ENCODE peak calls at places on chromosomes 3 and 15, in five cellular contexts. P, Y, O, M and N are unnamed samples. For H3K36me3, the result is how much of the 10 kb centered on the place peaks cover.

GRCh38 chr15:70672081-70672480 is 91.3 kb downstream of the UACA start:
- DNase-seq in P (no peak), Y (no peak), O (no peak), M (no peak), N (no peak)

GRCh38 chr15:43932036-43932435 is 105.2 kb downstream of the WDR76 start:
- DNase-seq in P (no peak), Y (no peak), O (no peak), M (no peak), N (no peak)

GRCh38 chr15:64185331-64185911 is 22.6 kb upstream of the PPIB start:
- DNase-seq in P (no peak), Y (no peak), O (no peak), M (no peak), N (no peak)

GRCh38 chr15:68469162-68470048 is 37.4 kb upstream of the ITGA11 start:
- DNase-seq in P (no peak), Y (no peak), O (no peak), M (no peak), N (no peak)

GRCh38 chr3:157257101-157257500 is 97.2 kb upstream of the CCNL1 start:
- DNase-seq in P (no peak), Y (no peak), O (no peak), M (no peak), N (no peak)

GRCh38 chr3:115834068-115834467 is 210.8 kb downstream of the GAP43 start:
- DNase-seq in P (no peak), Y (no peak), O (no peak), M (no peak), N (no peak)

GRCh38 chr15:99143655-99144610 is 39.1 kb downstream of the SYNM start:
- DNase-seq in P (peak), Y (no peak), O (peak), M (peak), N (peak)

GRCh38 chr15:82298520-82298919 is 35.9 kb downstream of the SAXO2 start:
- DNase-seq in P (no peak), Y (no peak), O (no peak), M (peak), N (no peak)

GRCh38 chr3:11764931-11765363 is 81.7 kb downstream of the TAMM41 start:
- DNase-seq in P (no peak), Y (no peak), O (no peak), M (no peak), N (no peak)

GRCh38 chr3:13019243-13019701 is 54.0 kb downstream of the IQSEC1 start:
- DNase-seq in P (no peak), Y (peak), O (no peak), M (no peak), N (peak)

GRCh38 chr15:31487811-31488436 is 161.3 kb downstream of the KLF13 start:
- DNase-seq in P (no peak), Y (no peak), O (peak), M (no peak), N (no peak)

GRCh38 chr3:73766599-73767378 is 142.0 kb upstream of the PDZRN3 start:
- DNase-seq in P (no peak), Y (no peak), O (no peak), M (no peak), N (peak)

GRCh38 chr15:59166156-59166555 is 40.5 kb upstream of the LDHAL6B start:
- DNase-seq in P (no peak), Y (no peak), O (no peak), M (no peak), N (no peak)

GRCh38 chr3:113210608-113211369 is 568 bp upstream of the BOC start:
- DNase-seq in P (no peak), Y (peak), O (no peak), M (no peak), N (peak)
- H3K4me3 ChIP-seq in P (peak), Y (peak), O (peak), M (peak), N (peak)

GRCh38 chr15:100808691-100809090 is 70.9 kb upstream of the ALDH1A3 start:
- DNase-seq in P (no peak), Y (no peak), O (no peak), M (no peak), N (no peak)

GRCh38 chr15:100810831-100811230 is 68.8 kb upstream of the ALDH1A3 start:
- DNase-seq in P (no peak), Y (no peak), O (no peak), M (no peak), N (no peak)

GRCh38 chr15:100810229-100810628 is 69.4 kb upstream of the ALDH1A3 start:
- DNase-seq in P (no peak), Y (no peak), O (no peak), M (no peak), N (no peak)

GRCh38 chr15:100809587-100809986 is 70.0 kb upstream of the ALDH1A3 start:
- DNase-seq in P (no peak), Y (no peak), O (no peak), M (no peak), N (no peak)

GRCh38 chr15:100809151-100809550 is 70.5 kb upstream of the ALDH1A3 start:
- DNase-seq in P (no peak), Y (no peak), O (no peak), M (no peak), N (no peak)
- H3K36me3 ChIP-seq in P (under half), Y (under half), O (under half), M (under half), N (under half)

GRCh38 chr3:53145109-53146077 is 15.2 kb upstream of the RFT1 start:
- DNase-seq in P (no peak), Y (no peak), O (peak), M (peak), N (peak)
- TF ChIP-seq EP300 in P (no peak), Y (no peak), O (no peak), M (no peak), N (no peak)

GRCh38 chr3:138946554-138947302 is at the start of the genes FOXL2 and FOXL2NB:
- DNase-seq in P (no peak), Y (peak), O (no peak), M (no peak), N (no peak)

GRCh38 chr3:138944136-138944658 is 2.7 kb downstream of the FOXL2 start:
- DNase-seq in P (no peak), Y (peak), O (no peak), M (no peak), N (no peak)

GRCh38 chr3:138944842-138945645 is 1.9 kb downstream of the FOXL2 start:
- DNase-seq in P (no peak), Y (peak), O (no peak), M (peak), N (no peak)

GRCh38 chr3:138947303-138948121 is 495 bp downstream of the FOXL2NB start:
- DNase-seq in P (no peak), Y (peak), O (no peak), M (no peak), N (no peak)

DNA sequence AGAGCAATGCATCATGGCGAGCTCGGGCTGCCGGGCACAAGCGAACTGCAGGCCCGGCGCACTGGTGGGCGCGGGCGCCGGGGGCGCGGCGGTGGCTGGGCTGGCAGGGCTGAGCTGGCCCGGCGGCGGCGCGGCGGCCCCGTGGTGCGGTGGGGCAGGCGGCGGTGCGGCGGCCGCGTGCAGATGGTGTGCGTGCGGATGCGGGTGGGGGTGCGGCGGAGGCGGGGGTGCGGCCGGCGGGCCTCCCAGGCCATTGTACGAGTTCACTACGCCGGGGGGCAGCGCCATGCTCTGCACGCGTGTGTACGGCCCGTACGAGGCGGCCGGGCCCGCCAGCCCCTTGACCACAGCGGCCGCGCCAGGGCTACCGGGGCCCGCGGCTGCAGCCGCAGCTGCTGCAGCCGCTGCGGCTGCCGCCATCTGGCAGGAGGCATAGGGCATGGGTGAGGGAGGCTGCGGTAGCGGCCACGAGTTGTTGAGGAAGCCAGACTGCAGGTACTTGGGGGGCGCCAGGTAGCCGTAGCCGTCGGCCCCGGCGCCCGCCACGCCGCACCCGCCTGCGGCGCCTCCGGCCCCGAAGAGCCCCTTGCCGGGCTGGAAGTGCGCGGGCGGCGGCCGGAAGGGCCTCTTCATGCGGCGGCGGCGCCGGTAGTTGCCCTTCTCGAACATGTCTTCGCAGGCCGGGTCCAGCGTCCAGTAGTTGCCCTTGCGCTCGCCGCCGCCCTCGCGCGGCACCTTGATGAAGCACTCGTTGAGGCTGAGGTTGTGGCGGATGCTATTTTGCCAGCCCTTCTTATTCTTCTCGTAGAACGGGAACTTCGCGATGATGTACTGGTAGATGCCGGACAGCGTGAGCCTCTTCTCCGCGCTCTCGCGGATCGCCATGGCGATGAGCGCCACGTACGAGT is 1.0 kb downstream of the FOXL2 start:
- DNase-seq in P (no peak), Y (peak), O (peak), M (peak), N (no peak)
- H3K4me3 ChIP-seq in P (peak), Y (peak), O (peak), M (no peak), N (peak)

GRCh38 chr3:183203670-183204069 is 41.1 kb upstream of the LAMP3 start:
- DNase-seq in P (no peak), Y (no peak), O (no peak), M (no peak), N (no peak)
- H3K36me3 ChIP-seq in P (under half), Y (under half), O (under half), M (under half), N (under half)